ENCODE peak calls at places on chromosome 15, in nine cellular contexts. M, L, H, A, W, T, Q, N and G are unnamed samples.

GRCh38 chr15:29871401-29871800 is 49.1 kb upstream of the TJP1 start:
- DNase-seq in M (peak; percentile 87), L (no peak), H (peak; percentile 72), A (no peak), W (no peak), T (no peak), Q (peak; percentile 66), N (peak; percentile 79), G (no peak)

GRCh38 chr15:28085489-28086174 is 13.5 kb downstream of the OCA2 start:
- DNase-seq in M (no peak), L (no peak), H (no peak), A (no peak), W (no peak), T (no peak), Q (no peak), N (no peak), G (no peak)

GRCh38 chr15:52790166-52790708 is at the start of gene ONECUT1:
- DNase-seq in M (no peak), L (peak; percentile 86), H (no peak), A (no peak), W (peak; percentile 61), T (no peak), Q (peak; percentile 80), N (no peak), G (peak; percentile 73)

GRCh38 chr15:95558131-95558530 is 772.4 kb upstream of the NR2F2 start:
- DNase-seq in M (no peak), L (no peak), H (no peak), A (no peak), W (peak; percentile 22), T (no peak), Q (no peak), N (no peak), G (no peak)

GRCh38 chr15:77753238-77753873 is 120.6 kb upstream of the LINGO1 start:
- DNase-seq in M (no peak), L (peak; percentile 63), H (no peak), A (no peak), W (peak; percentile 56), T (no peak), Q (no peak), N (no peak), G (peak; percentile 50)

GRCh38 chr15:84818221-84819131 is 1.3 kb downstream of the ALPK3 start:
- DNase-seq in M (no peak), L (no peak), H (no peak), A (no peak), W (peak; percentile 81), T (no peak), Q (no peak), N (peak; percentile 70), G (peak; percentile 66)

GRCh38 chr15:89652666-89653065 is 2.6 kb downstream of the KIF7 start:
- DNase-seq in M (no peak), L (no peak), H (no peak), A (no peak), W (no peak), T (no peak), Q (peak; percentile 49), N (peak; percentile 11), G (no peak)

GRCh38 chr15:62606376-62607164 is 436.0 kb upstream of the TPM1 start:
- DNase-seq in M (no peak), L (no peak), H (no peak), A (peak; percentile 85), W (peak; percentile 97), T (no peak), Q (no peak), N (no peak), G (peak; percentile 65)

GRCh38 chr15:50675524-50676144 is 11.0 kb downstream of the TRPM7 start:
- DNase-seq in M (no peak), L (peak; percentile 50), H (no peak), A (no peak), W (peak; percentile 64), T (no peak), Q (no peak), N (no peak), G (peak; percentile 33)

GRCh38 chr15:29917600-29918597 is 95.6 kb upstream of the TJP1 start:
- DNase-seq in M (no peak), L (no peak), H (no peak), A (peak; percentile 61), W (no peak), T (no peak), Q (no peak), N (no peak), G (no peak)

GRCh38 chr15:77819271-77819806 is 186.6 kb upstream of the LINGO1 start:
- DNase-seq in M (no peak), L (no peak), H (no peak), A (no peak), W (no peak), T (no peak), Q (no peak), N (no peak), G (no peak)

GRCh38 chr15:65286069-65286703 is 497 bp downstream of the PARP16 start:
- DNase-seq in M (no peak), L (peak; percentile 61), H (no peak), A (no peak), W (peak; percentile 23), T (no peak), Q (peak; percentile 82), N (no peak), G (no peak)

GRCh38 chr15:69298697-69299441 is at the start of gene PAQR5:
- DNase-seq in M (no peak), L (no peak), H (peak; percentile 49), A (no peak), W (peak; percentile 26), T (no peak), Q (peak; percentile 80), N (no peak), G (no peak)

GRCh38 chr15:77553257-77553656 is 79.5 kb downstream of the LINGO1 start:
- DNase-seq in M (no peak), L (no peak), H (no peak), A (no peak), W (no peak), T (no peak), Q (no peak), N (no peak), G (no peak)

GRCh38 chr15:95286911-95287769 is 1043.4 kb upstream of the NR2F2 start:
- DNase-seq in M (no peak), L (no peak), H (no peak), A (no peak), W (no peak), T (no peak), Q (no peak), N (no peak), G (no peak)

GRCh38 chr15:90138071-90138833 is 36.0 kb upstream of the IDH2 start:
- DNase-seq in M (no peak), L (no peak), H (no peak), A (no peak), W (no peak), T (no peak), Q (no peak), N (no peak), G (no peak)

GRCh38 chr15:78880242-78880533 is 7.5 kb downstream of the MORF4L1 start:
- DNase-seq in M (no peak), L (no peak), H (no peak), A (no peak), W (no peak), T (no peak), Q (no peak), N (no peak), G (peak; percentile 22)

GRCh38 chr15:78881681-78882080 is 9.0 kb downstream of the MORF4L1 start:
- DNase-seq in M (no peak), L (no peak), H (no peak), A (no peak), W (no peak), T (no peak), Q (no peak), N (no peak), G (no peak)

GRCh38 chr15:78879517-78880241 is 7.0 kb downstream of the MORF4L1 start:
- DNase-seq in M (no peak), L (no peak), H (no peak), A (no peak), W (peak; percentile 20), T (no peak), Q (no peak), N (no peak), G (peak; percentile 19)

GRCh38 chr15:78878356-78878755 is 5.7 kb downstream of the MORF4L1 start:
- DNase-seq in M (no peak), L (no peak), H (no peak), A (no peak), W (peak; percentile 53), T (no peak), Q (no peak), N (no peak), G (no peak)

DNA sequence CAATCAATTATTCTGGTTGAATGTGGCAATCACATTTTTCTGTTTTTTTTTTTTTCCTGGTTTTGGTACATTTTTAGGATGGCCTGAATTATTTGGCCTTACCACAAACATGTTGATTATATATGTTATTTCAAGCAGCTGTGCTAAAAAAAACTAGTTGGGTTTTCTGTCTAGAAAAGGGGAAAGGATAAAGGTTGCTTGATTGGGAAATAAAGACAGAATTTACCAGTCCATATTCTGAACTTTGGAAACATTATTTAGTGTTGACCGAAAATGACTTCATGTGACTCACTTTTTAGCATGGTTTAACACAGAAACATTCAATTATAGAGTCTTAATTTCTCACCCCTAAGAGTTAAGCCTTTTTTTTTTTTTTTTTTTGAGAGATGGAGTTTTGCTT is 8.1 kb downstream of the MORF4L1 start:
- DNase-seq in M (no peak), L (no peak), H (no peak), A (no peak), W (peak; percentile 17), T (no peak), Q (no peak), N (no peak), G (no peak)
- H3K4me1 ChIP-seq in M (peaks cover 12% of the 10 kb centered on the region), L (peaks cover 25% of the 10 kb centered on the region), H (no peaks in the 10 kb centered on the region), A (peaks cover 16% of the 10 kb centered on the region), W (peaks cover 28% of the 10 kb centered on the region), T (peaks cover 69% of the 10 kb centered on the region), Q (peaks cover 9% of the 10 kb centered on the region), N (peaks cover 89% of the 10 kb centered on the region), G (peaks cover 14% of the 10 kb centered on the region)

GRCh38 chr15:66714543-66714981 is 12.5 kb downstream of the SMAD6 start:
- DNase-seq in M (no peak), L (no peak), H (no peak), A (no peak), W (peak; percentile 63), T (no peak), Q (no peak), N (no peak), G (no peak)
- H3K27ac ChIP-seq in M (peak overlapping the region; percentile 42), L (no peak overlapping the region), H (peak overlapping the region; percentile 77), A (no peak overlapping the region), W (peak overlapping the region; percentile 80), T (no peak overlapping the region), Q (peak overlapping the region; percentile 86), N (peak overlapping the region; percentile 90), G (no peak overlapping the region)

GRCh38 chr15:70767668-70768067 is 4.3 kb upstream of the UACA start:
- DNase-seq in M (no peak), L (no peak), H (no peak), A (no peak), W (no peak), T (no peak), Q (no peak), N (no peak), G (no peak)
- H3K4me1 ChIP-seq in M (no peaks in the 10 kb centered on the region), L (no peaks in the 10 kb centered on the region), H (no peaks in the 10 kb centered on the region), A (peaks cover 28% of the 10 kb centered on the region), W (peaks cover 46% of the 10 kb centered on the region), T (peaks cover 10% of the 10 kb centered on the region), Q (no peaks in the 10 kb centered on the region), N (peaks cover 25% of the 10 kb centered on the region), G (peaks cover 14% of the 10 kb centered on the region)

DNA sequence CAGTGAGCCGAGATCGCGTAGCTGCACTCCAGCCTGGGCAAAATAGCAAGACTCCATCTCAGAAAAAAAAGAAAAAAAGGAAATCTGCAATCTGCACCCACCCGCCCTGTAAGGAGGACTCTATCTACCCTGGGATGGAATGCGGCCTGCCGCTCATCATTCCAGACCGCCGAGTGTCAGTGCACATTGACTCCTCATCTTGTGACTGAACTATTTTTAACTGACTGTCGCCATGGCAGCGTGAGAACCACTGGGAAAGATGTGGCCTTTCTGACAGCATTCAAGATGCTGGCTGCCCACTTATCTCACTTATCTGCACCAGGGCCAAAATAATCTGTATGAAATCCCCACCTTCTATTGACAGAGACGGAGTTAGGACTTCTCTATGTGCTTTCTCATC is 38.8 kb upstream of the ANKRD34C start:
- DNase-seq in M (no peak), L (no peak), H (no peak), A (no peak), W (no peak), T (no peak), Q (peak; percentile 70), N (no peak), G (no peak)
- H3K27ac ChIP-seq in M (no peak overlapping the region), L (no peak overlapping the region), H (no peak overlapping the region), A (no peak overlapping the region), W (peak overlapping the region; percentile 50), T (no peak overlapping the region), Q (no peak overlapping the region), N (peak overlapping the region; percentile 21), G (no peak overlapping the region)